ENCODE peak calls at places on chromosomes 12 and 14, in six cellular contexts. K is naive thymus-derived CD8-positive, alpha-beta T cell; T is Calu3; M is NCI-H1930; S is mesothelial cell of epicardium; G is A172. Y is an unnamed sample.

GRCh38 chr14:55913324-55914035 is 204.7 kb upstream of the PELI2 start:
- DNase-seq in M (no peak), G (no peak), T (no peak), S (no peak), K (no peak), Y (no peak)

GRCh38 chr14:72582582-72582981 is 311.3 kb downstream of the DPF3 start:
- DNase-seq in K (no peak), T (no peak), G (no peak), S (no peak), M (no peak), Y (no peak)

GRCh38 chr12:115398311-115398781 is 714.4 kb upstream of the TBX3 start:
- DNase-seq in T (no peak), M (no peak), S (no peak), K (no peak), G (peak; percentile 52), Y (peak; percentile 10)

GRCh38 chr12:32534698-32535097 is 135.3 kb downstream of the FGD4 start:
- DNase-seq in K (no peak), G (no peak), S (no peak), T (no peak), M (no peak), Y (no peak)

GRCh38 chr12:45612044-45612794 is 117.3 kb upstream of the ARID2 start:
- DNase-seq in T (no peak), M (no peak), S (no peak), G (peak; percentile 80), K (no peak), Y (no peak)

GRCh38 chr14:83607682-83608081 is 1922.3 kb upstream of the FLRT2 start:
- DNase-seq in T (no peak), G (no peak), M (no peak), S (no peak), K (no peak), Y (no peak)

GRCh38 chr12:111180830-111181726 is 187.8 kb downstream of the PHETA1 start:
- DNase-seq in M (no peak), K (no peak), T (no peak), G (no peak), S (peak; percentile 86), Y (peak; percentile 43)

GRCh38 chr12:28489256-28489655 is 299.0 kb downstream of the CCDC91 start:
- DNase-seq in T (no peak), S (no peak), M (no peak), G (no peak), K (no peak), Y (no peak)

GRCh38 chr12:64680235-64680634 is 69.9 kb downstream of the RASSF3 start:
- DNase-seq in M (no peak), T (peak; percentile 51), G (peak; percentile 55), S (no peak), K (no peak), Y (peak; percentile 53)

GRCh38 chr12:31583878-31584277 is 7.1 kb downstream of the DENND5B start:
- DNase-seq in G (no peak), S (no peak), T (no peak), M (no peak), K (no peak), Y (no peak)

GRCh38 chr12:84937383-84937782 is 24.8 kb upstream of the SLC6A15 start:
- DNase-seq in M (no peak), G (no peak), S (no peak), T (no peak), K (no peak), Y (no peak)

GRCh38 chr12:105092336-105092735 is 8.1 kb upstream of the ALDH1L2 start:
- DNase-seq in S (no peak), T (peak; percentile 51), K (no peak), G (no peak), M (no peak), Y (peak; percentile 16)

GRCh38 chr14:101022121-101022520 is 118.6 kb upstream of the RTL1 start:
- DNase-seq in K (no peak), T (no peak), G (no peak), M (no peak), S (peak; percentile 6), Y (no peak)

GRCh38 chr12:111759276-111759675 is 7.5 kb upstream of the ALDH2 start:
- DNase-seq in K (no peak), S (no peak), T (no peak), M (no peak), G (no peak), Y (no peak)

GRCh38 chr12:46450279-46450748 is 77.7 kb upstream of the SLC38A2 start:
- DNase-seq in M (no peak), T (peak; percentile 55), S (peak; percentile 42), G (no peak), K (no peak), Y (peak; percentile 82)

GRCh38 chr12:111168009-111168786 is 200.7 kb downstream of the PHETA1 start:
- DNase-seq in M (no peak), T (no peak), G (no peak), K (no peak), S (no peak), Y (no peak)